ENCODE peak calls at places on chromosomes 4 and X, in eight cellular contexts. I, X, R, Q, T, B, Y and W are unnamed samples.

GRCh38 chr4:130689182-130689581 is 1593.2 kb downstream of the C4orf33 start:
- DNase-seq in I (no peak), X (no peak), R (no peak), Q (no peak), T (no peak), B (no peak), Y (no peak), W (no peak)

GRCh38 chr4:17561195-17561909 is 15.6 kb upstream of the LAP3 start:
- DNase-seq in I (no peak), X (peak; percentile 86), R (no peak), Q (peak; percentile 49), T (no peak), B (no peak), Y (no peak), W (no peak)

GRCh38 chr4:155546451-155546850 is 120.2 kb upstream of the GUCY1A1 start:
- DNase-seq in I (no peak), X (no peak), R (no peak), Q (no peak), T (no peak), B (no peak), Y (no peak), W (no peak)

GRCh38 chr4:121100093-121100775 is 27.9 kb upstream of the NDNF start:
- DNase-seq in I (no peak), X (no peak), R (no peak), Q (no peak), T (no peak), B (no peak), Y (no peak), W (no peak)

GRCh38 chr4:18938343-18939109 is 917.0 kb upstream of the LCORL start:
- DNase-seq in I (no peak), X (no peak), R (no peak), Q (no peak), T (no peak), B (no peak), Y (no peak), W (no peak)

GRCh38 chr4:123244233-123244632 is 152.4 kb upstream of the SPRY1 start:
- DNase-seq in I (peak; percentile 58), X (no peak), R (no peak), Q (no peak), T (peak; percentile 32), B (no peak), Y (no peak), W (no peak)

GRCh38 chrX:37959212-37960021 is 46.9 kb upstream of the SYTL5 start:
- DNase-seq in I (no peak), X (no peak), R (no peak), Q (no peak), T (no peak), B (no peak), Y (no peak), W (no peak)

GRCh38 chrX:132860200-132860599 is 98.2 kb downstream of the HS6ST2 start:
- DNase-seq in I (no peak), X (no peak), R (no peak), Q (no peak), T (no peak), B (no peak), Y (no peak), W (no peak)

GRCh38 chr4:153432971-153433752 is 33.0 kb upstream of the TMEM131L start:
- DNase-seq in I (peak; percentile 77), X (no peak), R (peak; percentile 85), Q (peak; percentile 60), T (no peak), B (peak; percentile 80), Y (no peak), W (no peak)

GRCh38 chr4:174320501-174321199 is 36.9 kb downstream of the CEP44 start:
- DNase-seq in I (peak; percentile 47), X (no peak), R (no peak), Q (no peak), T (no peak), B (no peak), Y (no peak), W (no peak)

GRCh38 chr4:105215609-105216313 is 69.1 kb downstream of the TET2 start:
- DNase-seq in I (peak; percentile 34), X (no peak), R (no peak), Q (no peak), T (no peak), B (no peak), Y (no peak), W (no peak)

GRCh38 chrX:143664302-143664701 is 28.4 kb upstream of the SLITRK4 start:
- DNase-seq in I (peak; percentile 4), X (no peak), R (no peak), Q (no peak), T (no peak), B (no peak), Y (no peak), W (no peak)
- TF ChIP-seq CTCF in I (no peak), X (peak; percentile 21), R (peak; percentile 50), Q (peak; percentile 58), T (peak; percentile 23), B (peak; percentile 40), Y (peak; percentile 51), W (no peak)

DNA sequence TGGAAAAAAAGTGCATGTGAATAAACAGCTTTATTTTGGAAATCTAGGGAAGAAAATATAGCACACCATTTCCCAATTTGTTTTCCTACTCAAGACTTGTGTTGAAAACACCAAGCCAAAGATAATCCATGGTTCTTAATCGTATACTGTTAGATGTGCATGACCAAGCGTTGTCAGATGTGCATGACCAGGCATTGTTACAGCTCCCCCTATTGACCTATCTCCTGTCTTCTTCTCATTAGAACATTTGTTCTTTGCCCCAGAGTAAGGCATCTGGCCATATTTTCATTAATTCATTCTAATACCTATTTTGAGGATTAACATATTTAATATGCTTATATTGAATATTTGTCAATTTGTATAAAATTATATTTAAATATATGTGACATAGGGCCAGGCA is 14.4 kb upstream of the VCX start:
- DNase-seq in I (no peak), X (no peak), R (peak; percentile 4), Q (no peak), T (no peak), B (no peak), Y (no peak), W (no peak)
- TF ChIP-seq CTCF in I (no peak), X (no peak), R (peak; percentile 39), Q (no peak), T (no peak), B (peak; percentile 52), Y (no peak), W (no peak)

DNA sequence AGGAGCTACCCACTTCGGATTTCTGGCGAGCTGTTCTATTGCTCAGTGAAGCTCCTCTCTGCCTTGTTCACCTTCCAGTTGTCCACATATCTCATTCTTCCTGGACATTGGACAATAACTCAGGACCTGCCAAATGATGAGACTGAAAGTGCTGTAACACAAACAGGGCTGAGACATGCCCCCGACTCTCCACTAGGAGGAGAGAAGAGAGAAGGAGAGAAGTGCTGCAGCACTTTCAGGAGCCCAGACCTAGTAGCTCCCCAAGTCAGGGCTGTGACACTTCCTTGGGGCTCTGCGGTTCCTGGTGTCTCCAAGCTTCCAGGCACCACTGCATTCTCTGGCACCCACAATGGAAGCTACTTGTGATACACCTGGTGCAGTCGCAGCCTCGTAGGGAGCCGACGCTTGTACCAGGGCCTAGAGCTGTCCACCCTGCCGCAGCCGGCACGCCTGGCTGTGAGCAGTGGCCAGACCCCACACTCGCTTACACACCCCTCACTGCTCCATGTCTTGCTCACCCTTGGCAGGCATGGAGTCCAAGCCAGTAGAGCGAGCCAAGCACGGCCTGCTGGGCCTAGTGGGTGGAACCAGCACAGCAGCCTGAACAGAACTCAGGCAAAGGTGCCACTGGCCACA is 234.9 kb downstream of the TECRL start:
- DNase-seq in I (no peak), X (no peak), R (no peak), Q (no peak), T (no peak), B (no peak), Y (no peak), W (no peak)
- TF ChIP-seq CTCF in I (no peak), X (no peak), R (no peak), Q (no peak), T (no peak), B (no peak), Y (no peak), W (no peak)

DNA sequence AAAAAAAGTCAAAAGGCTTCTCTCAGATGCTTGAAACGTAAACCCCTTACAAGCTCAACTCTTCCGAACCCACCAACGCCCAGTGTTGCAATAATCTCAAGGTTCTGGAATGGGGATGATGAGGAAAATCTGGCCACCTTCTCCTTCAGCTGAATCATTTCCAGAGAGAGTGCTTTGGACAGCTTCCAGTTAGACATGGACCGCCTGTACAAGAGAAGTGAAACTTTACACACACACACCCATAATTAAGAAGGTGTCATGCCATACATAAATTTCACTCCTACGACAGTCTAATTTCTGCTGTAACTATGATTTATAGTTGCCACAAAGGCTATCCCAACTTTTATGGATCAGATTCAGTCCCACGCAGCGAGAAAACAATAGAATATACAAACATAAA is 72.3 kb downstream of the PRKG2 start:
- DNase-seq in I (peak; percentile 81), X (no peak), R (no peak), Q (peak; percentile 38), T (no peak), B (no peak), Y (no peak), W (no peak)
- TF ChIP-seq CTCF in I (no peak), X (no peak), R (no peak), Q (no peak), T (no peak), B (no peak), Y (no peak), W (no peak)

GRCh38 chrX:3939967-3940610 is 226.6 kb upstream of the PRKX start:
- DNase-seq in I (peak; percentile 4), X (no peak), R (no peak), Q (no peak), T (no peak), B (no peak), Y (no peak), W (no peak)
- TF ChIP-seq CTCF in I (peak; percentile 14), X (peak; percentile 11), R (peak; percentile 56), Q (peak; percentile 40), T (no peak), B (no peak), Y (peak; percentile 27), W (no peak)